ENCODE peak calls at places on chromosomes 5 and 9, in seven cellular contexts. H is ovary, X is endothelial cell, T is A549, U is fibroblast of mammary gland, J is epithelial cell of esophagus, F is progenitor cell of endocrine pancreas. K is an unnamed sample.

GRCh38 chr5:171702391-171702790 is 83.2 kb upstream of the SMIM23 start:
- DNase-seq in H (no peak), X (no peak), T (no peak), U (no peak), J (no peak), F (no peak), K (no peak)

GRCh38 chr5:32909207-32909606 is 198.1 kb downstream of the NPR3 start:
- DNase-seq in H (no peak), X (no peak), T (no peak), U (peak; percentile 12), J (no peak), F (no peak), K (no peak)

GRCh38 chr5:141637266-141637692 is 482 bp downstream of the RELL2 start:
- DNase-seq in H (peak; percentile 60), X (peak; percentile 34), T (peak; percentile 45), U (no peak), J (peak; percentile 36), F (peak; percentile 19), K (peak; percentile 46)

GRCh38 chr9:116285320-116285719 is 131.7 kb downstream of the PAPPA start:
- DNase-seq in H (no peak), X (no peak), T (no peak), U (no peak), J (no peak), F (no peak), K (no peak)

GRCh38 chr5:73363911-73364730 is 84.5 kb downstream of the FOXD1 start:
- DNase-seq in H (no peak), X (no peak), T (no peak), U (peak; percentile 68), J (peak; percentile 70), F (no peak), K (no peak)

GRCh38 chr5:1513326-1514026 is 10.3 kb downstream of the LPCAT1 start:
- DNase-seq in H (no peak), X (no peak), T (no peak), U (no peak), J (no peak), F (peak; percentile 3), K (peak; percentile 7)

GRCh38 chr5:176882566-176882900 is 16.6 kb downstream of the HK3 start:
- DNase-seq in H (no peak), X (no peak), T (no peak), U (no peak), J (peak; percentile 14), F (no peak), K (no peak)

GRCh38 chr9:127250896-127251391 is 13.6 kb upstream of the GARNL3 start:
- DNase-seq in H (no peak), X (no peak), T (no peak), U (no peak), J (no peak), F (no peak), K (no peak)

GRCh38 chr5:136769093-136769492 is 403.7 kb upstream of the TRPC7 start:
- DNase-seq in H (no peak), X (no peak), T (no peak), U (no peak), J (no peak), F (no peak), K (no peak)

GRCh38 chr5:142312399-142312798 is 12.4 kb downstream of the SPRY4 start:
- DNase-seq in H (no peak), X (no peak), T (no peak), U (no peak), J (no peak), F (no peak), K (no peak)

GRCh38 chr9:34127035-34127948 is 794 bp upstream of the DCAF12 start:
- DNase-seq in H (no peak), X (no peak), T (no peak), U (no peak), J (no peak), F (no peak), K (no peak)

GRCh38 chr9:96176901-96177718 is 124.9 kb downstream of the HSD17B3 start:
- DNase-seq in H (no peak), X (no peak), T (no peak), U (peak; percentile 41), J (no peak), F (no peak), K (no peak)

DNA sequence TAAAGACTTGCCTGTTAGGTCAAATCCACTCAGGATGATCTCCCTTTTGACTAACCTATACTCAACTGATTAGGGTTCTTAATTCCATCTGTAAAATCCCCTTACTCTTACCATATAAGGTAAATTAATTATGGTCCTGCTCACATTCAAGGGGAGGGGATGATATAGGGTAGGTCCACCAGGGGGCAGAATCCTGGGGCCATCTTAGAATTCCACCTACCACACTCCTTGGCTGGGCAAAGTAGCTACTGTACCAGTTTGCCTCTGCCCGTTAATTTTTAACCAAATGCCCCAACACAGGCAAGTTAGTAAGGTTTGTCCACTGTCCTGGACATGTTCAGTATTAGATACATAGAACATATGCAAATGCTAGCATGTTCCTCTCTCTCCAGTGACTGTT is 262.4 kb downstream of the SEMA5A start:
- DNase-seq in H (no peak), X (no peak), T (no peak), U (no peak), J (no peak), F (no peak), K (no peak)
- TF ChIP-seq CTCF in H (no peak), X (no peak), T (no peak), U (no peak), J (no peak), F (peak; percentile 16), K (no peak)

GRCh38 chr5:133406632-133407276 is 205.6 kb downstream of the FSTL4 start:
- DNase-seq in H (no peak), X (no peak), T (no peak), U (no peak), J (no peak), F (no peak), K (no peak)

GRCh38 chr5:133407277-133407632 is 205.1 kb downstream of the FSTL4 start:
- DNase-seq in H (no peak), X (no peak), T (no peak), U (no peak), J (peak; percentile 47), F (no peak), K (no peak)

GRCh38 chr5:133409210-133409674 is 203.1 kb downstream of the FSTL4 start:
- DNase-seq in H (no peak), X (no peak), T (no peak), U (no peak), J (no peak), F (no peak), K (no peak)

GRCh38 chr5:133410335-133410828 is 202.0 kb downstream of the FSTL4 start:
- DNase-seq in H (no peak), X (no peak), T (no peak), U (no peak), J (no peak), F (no peak), K (peak; percentile 34)

DNA sequence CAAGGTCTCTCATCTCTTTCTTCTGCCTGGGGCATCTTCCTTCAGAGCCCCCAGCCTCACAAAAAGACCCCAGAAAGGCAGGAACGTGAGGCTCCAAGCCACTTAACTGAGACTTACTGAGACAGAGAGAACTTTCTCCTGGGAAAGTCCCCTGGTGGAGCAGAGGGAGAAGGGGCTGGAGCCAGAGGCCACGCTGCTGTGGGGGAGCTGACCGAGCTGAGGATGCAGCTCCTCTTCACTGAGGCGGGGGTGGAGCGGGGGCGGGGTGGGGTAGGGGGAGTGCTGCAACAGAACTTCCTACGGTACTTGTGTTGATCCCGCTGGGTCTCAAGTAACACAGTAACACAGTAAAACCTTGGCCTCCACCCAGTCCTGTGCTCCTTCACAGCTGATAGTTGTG is 204.0 kb downstream of the FSTL4 start:
- DNase-seq in H (no peak), X (no peak), T (no peak), U (no peak), J (no peak), F (no peak), K (no peak)
- TF ChIP-seq CTCF in H (no peak), X (no peak), T (no peak), U (no peak), J (no peak), F (peak; percentile 9), K (no peak)

GRCh38 chr5:25119654-25120053 is 474.9 kb upstream of the CDH10 start:
- DNase-seq in H (no peak), X (no peak), T (peak; percentile 24), U (peak; percentile 0), J (no peak), F (no peak), K (no peak)
- TF ChIP-seq CTCF in H (no peak), X (peak; percentile 69), T (no peak), U (peak; percentile 17), J (no peak), F (peak; percentile 49), K (peak; percentile 64)

GRCh38 chr9:15513335-15513734 is 2.6 kb upstream of the PSIP1 start:
- DNase-seq in H (no peak), X (no peak), T (peak; percentile 21), U (peak; percentile 27), J (peak; percentile 11), F (no peak), K (no peak)
- TF ChIP-seq CTCF in H (no peak), X (no peak), T (no peak), U (peak; percentile 18), J (no peak), F (peak; percentile 12), K (no peak)

GRCh38 chr5:72137826-72138409 is 30.6 kb downstream of the MAP1B start:
- DNase-seq in H (no peak), X (no peak), T (peak; percentile 25), U (no peak), J (no peak), F (no peak), K (no peak)
- TF ChIP-seq CTCF in H (no peak), X (peak; percentile 59), T (peak; percentile 66), U (peak; percentile 60), J (peak; percentile 58), F (peak; percentile 58), K (peak; percentile 50)

DNA sequence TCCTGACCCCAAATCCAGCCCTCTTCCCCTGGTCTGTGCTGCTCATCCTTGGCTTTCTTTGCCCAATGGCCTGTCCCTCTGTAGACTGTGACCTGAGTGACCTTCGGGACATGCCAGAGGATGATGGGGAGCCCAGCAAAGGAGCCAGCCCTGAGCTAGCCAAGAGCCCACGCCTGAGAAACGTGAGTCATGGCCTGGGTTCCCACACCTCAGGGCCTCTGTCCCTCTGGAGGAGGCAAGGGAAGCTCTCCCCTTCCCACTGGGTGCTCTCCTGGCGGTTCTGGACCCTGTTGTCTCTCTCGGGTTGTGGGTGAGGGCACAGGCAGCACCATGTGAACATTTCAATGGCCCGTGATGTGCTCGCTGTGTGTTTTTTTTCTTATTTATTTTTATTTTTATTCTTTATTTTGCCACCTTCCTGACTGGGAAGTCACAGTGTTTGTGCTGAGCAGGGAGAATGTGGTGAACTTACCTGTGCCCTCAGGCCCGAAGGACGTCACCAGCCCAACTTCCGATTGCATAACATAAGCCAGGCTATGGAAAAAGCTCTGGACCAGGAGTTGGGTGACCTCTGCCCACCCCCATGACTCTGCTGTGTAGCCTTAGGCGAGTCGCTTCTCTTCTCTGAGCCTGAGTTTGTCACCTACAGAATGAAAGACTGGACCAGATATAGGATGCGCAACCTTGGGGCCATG is 29.5 kb downstream of the AFAP1L1 start:
- DNase-seq in H (no peak), X (no peak), T (no peak), U (no peak), J (no peak), F (no peak), K (no peak)
- TF ChIP-seq CTCF in H (no peak), X (no peak), T (no peak), U (no peak), J (no peak), F (no peak), K (no peak)

K was measured in mesothelial cell of epicardium.